ENCODE peak calls at places on chromosomes 2 and 18, in four cellular contexts. X is left ventricle myocardium inferior, Q is mesothelial cell of epicardium, U is cardiac fibroblast. Y is an unnamed sample.

GRCh38 chr18:55115606-55116005 is 156.3 kb upstream of the CCDC68 start:
- DNase-seq in Q (no peak), U (peak), X (no peak), Y (no peak)

GRCh38 chr2:179106342-179107178 is 56.6 kb upstream of the CCDC141 start:
- DNase-seq in U (peak), X (no peak), Q (no peak), Y (no peak)

GRCh38 chr2:229269146-229269545 is 1.9 kb downstream of the PID1 start:
- DNase-seq in U (no peak), X (no peak), Q (no peak), Y (no peak)

GRCh38 chr2:16466133-16466820 is 199.4 kb downstream of the CYRIA start:
- DNase-seq in Q (no peak), U (no peak), X (no peak), Y (no peak)

GRCh38 chr2:207934720-207935119 is 90.6 kb downstream of the PLEKHM3 start:
- DNase-seq in X (no peak), U (no peak), Q (no peak), Y (no peak)

GRCh38 chr18:63322908-63323634 is 3.5 kb upstream of the BCL2 start:
- DNase-seq in X (no peak), U (peak), Q (no peak), Y (no peak)

GRCh38 chr2:121999273-121999672 is 243.8 kb downstream of the TSN start:
- DNase-seq in X (no peak), U (peak), Q (no peak), Y (peak)

GRCh38 chr2:19021100-19021476 is 337.3 kb downstream of the OSR1 start:
- DNase-seq in X (no peak), Q (no peak), U (peak), Y (no peak)

GRCh38 chr18:62523631-62524442 is 1.0 kb downstream of the ZCCHC2 start:
- DNase-seq in U (peak), X (peak), Q (peak), Y (no peak)

GRCh38 chr18:72965616-72966015 is 97.8 kb upstream of the NETO1 start:
- DNase-seq in X (no peak), U (no peak), Q (no peak), Y (no peak)

GRCh38 chr18:59232309-59233016 is 12.5 kb downstream of the GRP start:
- DNase-seq in Q (no peak), U (no peak), X (no peak), Y (no peak)

GRCh38 chr2:77807531-77808215 is 285.5 kb upstream of the LRRTM4 start:
- DNase-seq in Q (no peak), U (no peak), X (no peak), Y (no peak)

GRCh38 chr2:16068233-16068940 is 128.0 kb downstream of the MYCN start:
- DNase-seq in Q (no peak), U (no peak), X (no peak), Y (no peak)

GRCh38 chr2:134583462-134583861 is 135.3 kb downstream of the TMEM163 start:
- DNase-seq in X (no peak), U (no peak), Q (no peak), Y (no peak)

GRCh38 chr2:218711550-218711929 is 905 bp downstream of the TTLL4 start:
- DNase-seq in X (no peak), Q (no peak), U (peak), Y (no peak)

GRCh38 chr18:56460590-56460989 is 177.8 kb downstream of the TXNL1 start:
- DNase-seq in X (no peak), U (no peak), Q (no peak), Y (no peak)

GRCh38 chr2:56287974-56288373 is 104.2 kb downstream of the CCDC85A start:
- DNase-seq in U (peak), Q (no peak), X (no peak), Y (no peak)

GRCh38 chr18:62729487-62730386 is 14.4 kb downstream of the PHLPP1 start:
- DNase-seq in X (no peak), U (no peak), Q (no peak), Y (no peak)

GRCh38 chr2:8475349-8476045 is 206.4 kb upstream of the ID2 start:
- DNase-seq in X (no peak), U (no peak), Q (no peak), Y (no peak)

GRCh38 chr2:1272835-1273234 is 140.4 kb upstream of the TPO start:
- DNase-seq in U (no peak), Q (no peak), X (no peak), Y (no peak)
- TF ChIP-seq CTCF in U (no peak), Q (no peak), X (no peak), Y (no peak)

DNA sequence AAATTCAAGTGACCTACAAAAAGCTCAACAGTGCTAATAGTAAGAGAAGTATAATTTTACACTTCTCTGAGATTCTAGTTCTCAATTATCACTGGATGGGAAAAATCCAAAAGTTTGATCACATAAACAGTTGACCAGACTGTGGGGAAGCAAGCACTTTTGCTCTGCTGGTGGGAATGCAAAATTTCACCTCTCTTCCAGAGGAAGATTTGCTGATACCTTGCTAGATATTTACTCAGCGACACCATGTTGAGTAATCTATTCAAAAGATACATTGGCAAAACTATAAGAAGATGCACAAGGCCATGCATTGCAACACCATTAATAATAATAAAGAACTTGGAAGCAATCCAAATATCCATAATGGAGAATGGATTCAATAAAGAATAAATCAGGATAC is 204.4 kb downstream of the MREG start:
- DNase-seq in Q (no peak), X (no peak), U (peak), Y (no peak)
- TF ChIP-seq CTCF in Q (no peak), X (peak), U (peak), Y (peak)

DNA sequence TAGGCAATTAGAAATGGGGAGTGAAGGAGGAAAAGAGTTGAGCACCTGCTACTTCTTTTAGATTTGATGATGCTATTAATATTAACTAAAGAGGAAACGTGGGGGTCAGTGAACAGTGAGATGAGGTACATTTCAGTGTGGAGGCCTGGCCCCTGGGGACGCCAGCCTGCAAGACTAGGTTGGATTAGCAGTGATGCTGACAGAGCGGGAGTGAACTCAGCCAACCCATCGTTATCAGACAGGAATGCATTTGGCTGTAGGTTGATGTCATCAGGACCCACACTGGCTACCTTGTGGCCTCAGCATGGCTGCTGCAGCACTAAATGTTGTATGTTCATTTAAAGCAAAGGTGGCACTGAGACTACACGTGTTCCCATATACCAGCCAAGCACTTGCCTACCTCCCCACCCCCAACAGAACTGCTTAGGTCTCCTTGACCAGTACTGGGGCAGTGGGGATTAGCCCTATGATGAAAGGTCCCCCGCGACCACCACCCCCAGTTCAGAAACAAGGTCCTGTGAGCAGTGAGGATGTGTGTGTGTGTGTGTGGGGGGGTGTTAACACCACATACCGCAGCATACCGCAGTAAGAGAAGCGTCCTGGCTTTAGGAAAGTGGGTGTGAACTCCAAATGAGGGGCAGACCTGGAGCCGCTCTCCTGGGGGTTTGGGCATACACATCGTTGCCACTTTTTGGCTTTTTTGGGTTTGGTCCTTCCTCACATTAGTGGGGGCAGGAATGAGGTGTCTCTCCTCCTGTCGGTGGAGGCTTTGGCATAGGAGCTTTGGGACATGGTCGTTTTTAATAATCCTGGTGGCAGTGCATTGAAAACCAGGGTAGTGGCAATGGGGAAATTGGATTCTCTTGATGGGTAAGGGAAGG is 26.1 kb downstream of the DGKD start:
- DNase-seq in Q (no peak), U (no peak), X (no peak), Y (no peak)
- TF ChIP-seq CTCF in Q (no peak), U (no peak), X (no peak), Y (no peak)

GRCh38 chr2:235763816-235764215 is 270.0 kb downstream of the AGAP1 start:
- DNase-seq in Q (no peak), U (no peak), X (no peak), Y (no peak)

GRCh38 chr2:235768606-235769005 is 274.8 kb downstream of the AGAP1 start:
- DNase-seq in Q (no peak), U (no peak), X (no peak), Y (no peak)

GRCh38 chr2:235765181-235765820 is 271.5 kb downstream of the AGAP1 start:
- DNase-seq in X (no peak), U (peak), Q (no peak), Y (no peak)

GRCh38 chr2:235766206-235766794 is 272.5 kb downstream of the AGAP1 start:
- DNase-seq in X (no peak), U (peak), Q (no peak), Y (peak)

GRCh38 chr2:235762832-235763598 is 269.2 kb downstream of the AGAP1 start:
- DNase-seq in Q (no peak), X (no peak), U (no peak), Y (no peak)
- TF ChIP-seq CTCF in Q (no peak), X (no peak), U (peak), Y (peak)

Y was measured in osteocyte.